ENCODE peak calls at places on chromosomes 1 and 21, in seven cellular contexts. One of them, this sample, is unnamed. For H3K27me3, the result is how much of the 10 kb centered on the place peaks cover.

GRCh38 chr1:96445296-96445695 is 276.3 kb upstream of the PTBP2 start:
- DNase-seq in K562: no peak
- DNase-seq in H1: no peak
- DNase-seq in SK-N-SH: no peak
- DNase-seq in GM12878: no peak
- DNase-seq in HCT116: no peak
- DNase-seq in HepG2: no peak
- DNase-seq in this sample: no peak

GRCh38 chr1:51642739-51643142 is 25.8 kb downstream of the OSBPL9 start:
- DNase-seq in HCT116: no peak
- DNase-seq in GM12878: no peak
- DNase-seq in HepG2: no peak
- DNase-seq in K562: no peak
- DNase-seq in H1: no peak
- DNase-seq in SK-N-SH: no peak
- DNase-seq in this sample: no peak

GRCh38 chr1:150551049-150551783 is 2.0 kb downstream of the ADAMTSL4 start:
- DNase-seq in GM12878: no peak
- DNase-seq in SK-N-SH: no peak
- DNase-seq in H1: no peak
- DNase-seq in HepG2: no peak
- DNase-seq in K562: no peak
- DNase-seq in HCT116: no peak
- DNase-seq in this sample: no peak

GRCh38 chr21:16419188-16419874 is 689.5 kb downstream of the USP25 start:
- DNase-seq in GM12878: no peak
- DNase-seq in SK-N-SH: peak
- DNase-seq in HCT116: no peak
- DNase-seq in K562: no peak
- DNase-seq in H1: no peak
- DNase-seq in HepG2: peak
- DNase-seq in this sample: no peak

GRCh38 chr1:206694551-206695124 is 9.9 kb downstream of the MAPKAPK2 start:
- DNase-seq in HepG2: peak
- DNase-seq in SK-N-SH: no peak
- DNase-seq in HCT116: no peak
- DNase-seq in GM12878: no peak
- DNase-seq in K562: no peak
- DNase-seq in H1: no peak
- DNase-seq in this sample: no peak

GRCh38 chr1:183443466-183443865 is 25.3 kb upstream of the NMNAT2 start:
- DNase-seq in K562: no peak
- DNase-seq in H1: no peak
- DNase-seq in HepG2: no peak
- DNase-seq in SK-N-SH: no peak
- DNase-seq in GM12878: no peak
- DNase-seq in HCT116: no peak
- DNase-seq in this sample: no peak

GRCh38 chr1:245201827-245202226 is 47.0 kb downstream of the KIF26B start:
- DNase-seq in HCT116: no peak
- DNase-seq in GM12878: no peak
- DNase-seq in K562: no peak
- DNase-seq in SK-N-SH: peak
- DNase-seq in HepG2: no peak
- DNase-seq in H1: no peak
- DNase-seq in this sample: no peak

GRCh38 chr1:210876275-210876674 is 257.7 kb downstream of the KCNH1 start:
- DNase-seq in SK-N-SH: no peak
- DNase-seq in HCT116: no peak
- DNase-seq in H1: no peak
- DNase-seq in GM12878: no peak
- DNase-seq in HepG2: no peak
- DNase-seq in K562: no peak
- DNase-seq in this sample: no peak

GRCh38 chr1:150749720-150750311 is 15.8 kb downstream of the CTSS start:
- DNase-seq in GM12878: no peak
- DNase-seq in HepG2: no peak
- DNase-seq in K562: no peak
- DNase-seq in SK-N-SH: no peak
- DNase-seq in HCT116: no peak
- DNase-seq in H1: no peak
- DNase-seq in this sample: no peak

GRCh38 chr1:44447051-44447806 is 42.2 kb downstream of the RNF220 start:
- DNase-seq in SK-N-SH: no peak
- DNase-seq in HCT116: no peak
- DNase-seq in H1: no peak
- DNase-seq in GM12878: no peak
- DNase-seq in HepG2: no peak
- DNase-seq in K562: no peak
- DNase-seq in this sample: no peak

GRCh38 chr1:22738522-22738921 is 27.9 kb downstream of the EPHB2 start:
- DNase-seq in HepG2: no peak
- DNase-seq in H1: no peak
- DNase-seq in HCT116: no peak
- DNase-seq in SK-N-SH: no peak
- DNase-seq in K562: no peak
- DNase-seq in GM12878: no peak
- DNase-seq in this sample: no peak

GRCh38 chr1:242425232-242425631 is 99.3 kb downstream of the PLD5 start:
- DNase-seq in HepG2: peak
- DNase-seq in GM12878: no peak
- DNase-seq in H1: no peak
- DNase-seq in SK-N-SH: no peak
- DNase-seq in HCT116: peak
- DNase-seq in K562: no peak
- DNase-seq in this sample: no peak

GRCh38 chr1:36366091-36366661 is 19.5 kb downstream of the STK40 start:
- DNase-seq in HepG2: no peak
- DNase-seq in GM12878: no peak
- DNase-seq in K562: no peak
- DNase-seq in HCT116: no peak
- DNase-seq in SK-N-SH: peak
- DNase-seq in H1: no peak
- DNase-seq in this sample: no peak

GRCh38 chr1:2194319-2194897 is at the start of gene FAAP20:
- DNase-seq in H1: no peak
- DNase-seq in K562: peak
- DNase-seq in HCT116: peak
- DNase-seq in HepG2: peak
- DNase-seq in SK-N-SH: peak
- DNase-seq in GM12878: no peak
- DNase-seq in this sample: no peak

GRCh38 chr1:14740016-14740415 is 141.5 kb downstream of the KAZN start:
- DNase-seq in H1: no peak
- DNase-seq in K562: no peak
- DNase-seq in HCT116: no peak
- DNase-seq in HepG2: no peak
- DNase-seq in SK-N-SH: no peak
- DNase-seq in GM12878: no peak
- DNase-seq in this sample: no peak

GRCh38 chr1:185438936-185439335 is 121.9 kb upstream of the IVNS1ABP start:
- DNase-seq in SK-N-SH: no peak
- DNase-seq in HCT116: no peak
- DNase-seq in HepG2: no peak
- DNase-seq in K562: no peak
- DNase-seq in GM12878: no peak
- DNase-seq in H1: no peak
- DNase-seq in this sample: no peak

GRCh38 chr1:30537279-30537678 is 186.1 kb downstream of the MATN1 start:
- DNase-seq in HepG2: no peak
- DNase-seq in K562: no peak
- DNase-seq in HCT116: no peak
- DNase-seq in H1: no peak
- DNase-seq in SK-N-SH: no peak
- DNase-seq in GM12878: no peak
- DNase-seq in this sample: no peak

GRCh38 chr1:178536844-178537371 is 24.0 kb downstream of the TEX35 start:
- DNase-seq in H1: no peak
- DNase-seq in SK-N-SH: no peak
- DNase-seq in GM12878: no peak
- DNase-seq in K562: no peak
- DNase-seq in HepG2: peak
- DNase-seq in HCT116: peak
- DNase-seq in this sample: no peak

GRCh38 chr1:33361553-33362262 is 40.8 kb upstream of the A3GALT2 start:
- DNase-seq in SK-N-SH: no peak
- DNase-seq in K562: no peak
- DNase-seq in HepG2: no peak
- DNase-seq in HCT116: no peak
- DNase-seq in GM12878: no peak
- DNase-seq in H1: no peak
- DNase-seq in this sample: no peak

GRCh38 chr1:75600781-75601180 is 10.1 kb downstream of the SLC44A5 start:
- DNase-seq in HCT116: no peak
- DNase-seq in SK-N-SH: no peak
- DNase-seq in HepG2: no peak
- DNase-seq in GM12878: no peak
- DNase-seq in H1: no peak
- DNase-seq in K562: no peak
- DNase-seq in this sample: no peak

DNA sequence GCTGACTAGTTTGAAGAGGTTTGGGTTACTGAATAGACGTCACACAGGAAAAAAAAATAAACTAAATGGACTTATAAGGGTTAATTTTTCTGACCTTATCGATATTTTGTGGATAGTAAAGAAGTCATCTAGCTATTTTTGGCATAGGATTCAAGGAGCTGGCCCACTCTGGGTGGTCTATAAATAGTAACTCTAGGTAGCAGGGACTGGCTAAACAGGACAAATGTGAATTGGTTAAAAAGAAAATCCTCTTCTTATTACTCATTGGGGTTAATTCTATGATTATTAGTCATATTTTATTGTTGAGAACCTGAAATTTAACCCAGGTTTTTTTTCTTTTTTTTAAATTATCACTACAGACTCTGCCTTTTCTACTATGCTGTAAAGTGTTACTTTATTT is 61.7 kb downstream of the ATF6 start:
- DNase-seq in HepG2: no peak
- DNase-seq in GM12878: no peak
- DNase-seq in HCT116: no peak
- DNase-seq in H1: no peak
- DNase-seq in K562: no peak
- DNase-seq in SK-N-SH: no peak
- DNase-seq in this sample: no peak
- TF ChIP-seq YY1 in HepG2: no peak
- TF ChIP-seq YY1 in GM12878: no peak
- TF ChIP-seq YY1 in HCT116: no peak
- TF ChIP-seq YY1 in H1: no peak
- TF ChIP-seq YY1 in K562: no peak
- TF ChIP-seq YY1 in SK-N-SH: no peak
- TF ChIP-seq YY1 in this sample: no peak

DNA sequence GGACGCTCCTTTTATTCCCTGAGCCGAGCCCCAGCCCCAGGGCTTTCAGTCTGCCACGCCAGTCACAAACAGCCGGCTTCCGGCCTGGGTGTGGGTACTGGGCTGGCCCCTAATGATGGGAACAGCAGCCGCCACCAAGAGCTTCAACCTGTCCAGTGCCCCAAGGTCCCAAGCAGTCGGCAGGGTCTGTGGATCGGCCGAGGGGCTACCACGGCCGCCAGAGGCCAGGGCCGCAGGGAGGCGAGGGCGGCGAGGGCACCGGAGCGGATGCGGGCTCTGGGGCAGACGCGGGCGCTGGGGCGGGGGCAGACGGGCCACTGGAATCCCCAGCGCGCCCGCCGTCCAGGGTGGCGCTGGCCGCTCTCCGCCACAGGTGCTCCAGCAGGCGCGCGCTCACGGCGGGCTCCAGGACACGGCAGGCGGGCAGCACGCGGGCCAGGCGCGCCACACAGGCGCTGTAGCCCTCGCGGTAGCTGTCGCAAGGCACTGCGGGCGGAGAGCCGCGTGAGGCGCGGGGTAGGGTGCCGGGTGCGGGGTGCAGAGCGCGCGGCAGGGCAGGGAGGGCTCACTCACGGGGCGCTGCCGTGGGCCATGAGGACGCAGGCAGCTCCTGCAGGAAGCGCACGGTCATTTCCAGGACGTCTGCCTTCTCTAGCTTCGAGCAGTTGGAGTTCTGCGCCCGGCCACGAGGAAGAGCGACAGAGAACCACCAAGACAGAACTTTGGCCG is 887 bp downstream of the HES2 start:
- DNase-seq in HCT116: no peak
- DNase-seq in SK-N-SH: peak
- DNase-seq in HepG2: no peak
- DNase-seq in GM12878: no peak
- DNase-seq in H1: no peak
- DNase-seq in K562: no peak
- DNase-seq in this sample: no peak
- H3K27me3 ChIP-seq in HCT116: under half
- H3K27me3 ChIP-seq in SK-N-SH: under half
- H3K27me3 ChIP-seq in HepG2: half or more
- H3K27me3 ChIP-seq in GM12878: under half
- H3K27me3 ChIP-seq in H1: half or more
- H3K27me3 ChIP-seq in K562: half or more
- H3K27me3 ChIP-seq in this sample: half or more

DNA sequence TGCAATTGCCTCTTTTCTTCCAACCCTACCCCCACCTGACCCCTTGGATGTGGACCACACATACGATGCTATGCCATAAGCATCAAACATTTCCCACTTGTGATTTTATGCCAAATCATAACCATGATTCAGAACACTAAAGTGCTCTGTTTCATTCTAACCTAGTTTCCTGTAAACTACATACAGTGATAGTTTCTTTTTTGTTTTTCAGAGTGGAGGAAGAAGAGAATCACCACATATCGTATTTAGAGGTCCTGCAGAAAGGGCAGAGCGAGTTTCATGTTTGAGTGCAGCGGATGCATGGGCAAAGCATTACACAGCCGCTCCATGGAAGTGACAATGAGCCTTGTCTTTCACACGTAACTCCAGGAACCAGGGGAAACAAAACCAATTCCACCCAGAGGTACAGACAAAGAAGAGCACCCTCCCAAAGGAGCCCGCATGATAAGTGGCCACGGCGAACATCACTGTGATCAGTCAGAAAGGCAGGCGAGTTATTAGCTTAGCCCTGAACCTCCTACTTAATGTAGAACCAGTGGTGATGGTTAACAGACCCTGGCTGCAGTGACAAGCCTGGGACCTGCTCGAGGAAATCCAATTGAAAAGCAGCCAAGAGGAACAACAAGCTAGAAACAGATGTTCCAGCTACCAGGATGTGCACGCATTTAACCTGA is 64.0 kb upstream of the ZNF281 start:
- DNase-seq in H1: no peak
- DNase-seq in GM12878: peak
- DNase-seq in K562: no peak
- DNase-seq in SK-N-SH: peak
- DNase-seq in HepG2: no peak
- DNase-seq in HCT116: no peak
- DNase-seq in this sample: no peak
- TF ChIP-seq YY1 in H1: no peak
- TF ChIP-seq YY1 in GM12878: no peak
- TF ChIP-seq YY1 in K562: no peak
- TF ChIP-seq YY1 in SK-N-SH: no peak
- TF ChIP-seq YY1 in HepG2: no peak
- TF ChIP-seq YY1 in HCT116: no peak
- TF ChIP-seq YY1 in this sample: no peak

DNA sequence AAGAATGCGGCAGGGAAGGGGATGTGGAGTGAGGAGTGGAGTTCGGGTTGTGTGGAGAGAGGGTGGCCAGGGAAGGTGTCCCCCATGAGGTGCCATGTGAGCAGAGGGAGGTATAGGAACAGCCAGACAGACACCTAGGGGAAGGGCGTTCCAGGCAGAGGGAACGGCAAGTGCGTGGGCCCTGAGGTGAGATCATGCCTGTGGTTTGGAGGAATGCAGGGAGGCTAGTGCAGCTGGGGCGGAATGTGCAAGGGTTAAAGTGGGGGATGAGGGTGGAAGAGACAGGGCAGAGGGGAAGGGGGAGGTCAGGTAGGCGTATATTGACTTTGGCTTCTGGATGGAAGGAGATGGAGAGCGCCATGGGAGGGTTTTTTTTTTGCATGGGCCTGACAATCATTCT is 31.6 kb upstream of the PADI6 start:
- DNase-seq in HCT116: no peak
- DNase-seq in K562: peak
- DNase-seq in HepG2: no peak
- DNase-seq in SK-N-SH: no peak
- DNase-seq in H1: no peak
- DNase-seq in GM12878: no peak
- DNase-seq in this sample: no peak
- H3K27me3 ChIP-seq in HCT116: under half
- H3K27me3 ChIP-seq in K562: under half
- H3K27me3 ChIP-seq in HepG2: under half
- H3K27me3 ChIP-seq in SK-N-SH: under half
- H3K27me3 ChIP-seq in H1: under half
- H3K27me3 ChIP-seq in GM12878: under half
- H3K27me3 ChIP-seq in this sample: under half